ENCODE peak calls at places on chromosomes 1 and 21, in six cellular contexts. One of them, this sample, is unnamed. For H3K36me3 and H3K27me3, the result is how much of the 10 kb centered on the place peaks cover.

GRCh38 chr1:64499966-64500365 is 30.0 kb downstream of the CACHD1 start:
- DNase-seq in GM12878: no peak
- DNase-seq in fibroblast of lung: no peak
- DNase-seq in Peyer's patch: no peak
- DNase-seq in tibial artery: no peak
- DNase-seq in lower lobe of right lung: no peak
- DNase-seq in this sample: no peak

GRCh38 chr1:43766818-43767525 is 59.6 kb downstream of the ST3GAL3 start:
- DNase-seq in GM12878: peak
- DNase-seq in fibroblast of lung: no peak
- DNase-seq in Peyer's patch: no peak
- DNase-seq in tibial artery: no peak
- DNase-seq in lower lobe of right lung: no peak
- DNase-seq in this sample: no peak

GRCh38 chr1:234975122-234975940 is 153.3 kb downstream of the TOMM20 start:
- DNase-seq in GM12878: no peak
- DNase-seq in fibroblast of lung: peak
- DNase-seq in Peyer's patch: no peak
- DNase-seq in tibial artery: no peak
- DNase-seq in lower lobe of right lung: no peak
- DNase-seq in this sample: no peak

GRCh38 chr21:42298237-42298636 is 17.0 kb downstream of the TFF3 start:
- DNase-seq in GM12878: no peak
- DNase-seq in fibroblast of lung: no peak
- DNase-seq in Peyer's patch: no peak
- DNase-seq in tibial artery: no peak
- DNase-seq in lower lobe of right lung: no peak
- DNase-seq in this sample: no peak

GRCh38 chr1:209648931-209649776 is 3.1 kb downstream of the LAMB3 start:
- DNase-seq in GM12878: no peak
- DNase-seq in fibroblast of lung: peak
- DNase-seq in Peyer's patch: no peak
- DNase-seq in tibial artery: no peak
- DNase-seq in lower lobe of right lung: no peak
- DNase-seq in this sample: no peak

GRCh38 chr1:204714861-204715511 is 29.4 kb upstream of the LRRN2 start:
- DNase-seq in GM12878: peak
- DNase-seq in fibroblast of lung: no peak
- DNase-seq in Peyer's patch: no peak
- DNase-seq in tibial artery: no peak
- DNase-seq in lower lobe of right lung: no peak
- DNase-seq in this sample: peak

GRCh38 chr1:62687421-62687902 is 724 bp downstream of the DOCK7 start:
- DNase-seq in GM12878: no peak
- DNase-seq in fibroblast of lung: peak
- DNase-seq in Peyer's patch: no peak
- DNase-seq in tibial artery: no peak
- DNase-seq in lower lobe of right lung: no peak
- DNase-seq in this sample: peak

GRCh38 chr1:200890818-200891773 is 3.6 kb upstream of the INAVA start:
- DNase-seq in GM12878: no peak
- DNase-seq in fibroblast of lung: peak
- DNase-seq in Peyer's patch: peak
- DNase-seq in tibial artery: no peak
- DNase-seq in lower lobe of right lung: no peak
- DNase-seq in this sample: peak

GRCh38 chr1:237133921-237134320 is 91.9 kb downstream of the RYR2 start:
- DNase-seq in GM12878: no peak
- DNase-seq in fibroblast of lung: no peak
- DNase-seq in Peyer's patch: no peak
- DNase-seq in tibial artery: no peak
- DNase-seq in lower lobe of right lung: no peak
- DNase-seq in this sample: no peak

GRCh38 chr1:157363660-157364140 is 188.6 kb downstream of the FCRL5 start:
- DNase-seq in GM12878: peak
- DNase-seq in fibroblast of lung: peak
- DNase-seq in Peyer's patch: no peak
- DNase-seq in tibial artery: no peak
- DNase-seq in lower lobe of right lung: no peak
- DNase-seq in this sample: peak

GRCh38 chr21:27569091-27569490 is 602.2 kb upstream of the ADAMTS5 start:
- DNase-seq in GM12878: no peak
- DNase-seq in fibroblast of lung: peak
- DNase-seq in Peyer's patch: no peak
- DNase-seq in tibial artery: no peak
- DNase-seq in lower lobe of right lung: no peak
- DNase-seq in this sample: no peak

GRCh38 chr1:175720023-175720422 is 23.4 kb downstream of the TNR start:
- DNase-seq in GM12878: no peak
- DNase-seq in fibroblast of lung: no peak
- DNase-seq in Peyer's patch: no peak
- DNase-seq in tibial artery: no peak
- DNase-seq in lower lobe of right lung: no peak
- DNase-seq in this sample: no peak

GRCh38 chr1:110171134-110171733 is 20.9 kb downstream of the SLC6A17 start:
- DNase-seq in GM12878: no peak
- DNase-seq in fibroblast of lung: no peak
- DNase-seq in Peyer's patch: no peak
- DNase-seq in tibial artery: no peak
- DNase-seq in lower lobe of right lung: no peak
- DNase-seq in this sample: no peak

GRCh38 chr1:246214708-246215504 is 292.2 kb downstream of the SMYD3 start:
- DNase-seq in GM12878: peak
- DNase-seq in fibroblast of lung: peak
- DNase-seq in Peyer's patch: no peak
- DNase-seq in tibial artery: no peak
- DNase-seq in lower lobe of right lung: no peak
- DNase-seq in this sample: no peak

GRCh38 chr21:28617300-28617699 is 375.4 kb downstream of the LTN1 start:
- DNase-seq in GM12878: no peak
- DNase-seq in fibroblast of lung: no peak
- DNase-seq in Peyer's patch: no peak
- DNase-seq in tibial artery: no peak
- DNase-seq in lower lobe of right lung: no peak
- DNase-seq in this sample: no peak

GRCh38 chr1:2547210-2548067 is 8.7 kb upstream of the TNFRSF14 start:
- DNase-seq in GM12878: no peak
- DNase-seq in fibroblast of lung: no peak
- DNase-seq in Peyer's patch: peak
- DNase-seq in tibial artery: no peak
- DNase-seq in lower lobe of right lung: peak
- DNase-seq in this sample: peak

GRCh38 chr1:214808845-214809460 is 206.0 kb downstream of the CENPF start:
- DNase-seq in GM12878: no peak
- DNase-seq in fibroblast of lung: peak
- DNase-seq in Peyer's patch: no peak
- DNase-seq in tibial artery: no peak
- DNase-seq in lower lobe of right lung: no peak
- DNase-seq in this sample: no peak

GRCh38 chr1:161487483-161487827 is 17.8 kb upstream of the FCGR2A start:
- DNase-seq in GM12878: no peak
- DNase-seq in fibroblast of lung: peak
- DNase-seq in Peyer's patch: no peak
- DNase-seq in tibial artery: no peak
- DNase-seq in lower lobe of right lung: no peak
- DNase-seq in this sample: no peak

GRCh38 chr1:96144636-96145035 is 576.9 kb upstream of the PTBP2 start:
- DNase-seq in GM12878: no peak
- DNase-seq in fibroblast of lung: no peak
- DNase-seq in Peyer's patch: no peak
- DNase-seq in tibial artery: no peak
- DNase-seq in lower lobe of right lung: no peak
- DNase-seq in this sample: no peak

GRCh38 chr1:17212487-17213121 is 7.7 kb downstream of the PADI1 start:
- DNase-seq in GM12878: no peak
- DNase-seq in fibroblast of lung: peak
- DNase-seq in Peyer's patch: no peak
- DNase-seq in tibial artery: no peak
- DNase-seq in lower lobe of right lung: peak
- DNase-seq in this sample: no peak

GRCh38 chr1:17434016-17434415 is 5.5 kb downstream of the RCC2 start:
- DNase-seq in GM12878: no peak
- DNase-seq in fibroblast of lung: no peak
- DNase-seq in Peyer's patch: no peak
- DNase-seq in tibial artery: no peak
- DNase-seq in lower lobe of right lung: no peak
- DNase-seq in this sample: no peak

DNA sequence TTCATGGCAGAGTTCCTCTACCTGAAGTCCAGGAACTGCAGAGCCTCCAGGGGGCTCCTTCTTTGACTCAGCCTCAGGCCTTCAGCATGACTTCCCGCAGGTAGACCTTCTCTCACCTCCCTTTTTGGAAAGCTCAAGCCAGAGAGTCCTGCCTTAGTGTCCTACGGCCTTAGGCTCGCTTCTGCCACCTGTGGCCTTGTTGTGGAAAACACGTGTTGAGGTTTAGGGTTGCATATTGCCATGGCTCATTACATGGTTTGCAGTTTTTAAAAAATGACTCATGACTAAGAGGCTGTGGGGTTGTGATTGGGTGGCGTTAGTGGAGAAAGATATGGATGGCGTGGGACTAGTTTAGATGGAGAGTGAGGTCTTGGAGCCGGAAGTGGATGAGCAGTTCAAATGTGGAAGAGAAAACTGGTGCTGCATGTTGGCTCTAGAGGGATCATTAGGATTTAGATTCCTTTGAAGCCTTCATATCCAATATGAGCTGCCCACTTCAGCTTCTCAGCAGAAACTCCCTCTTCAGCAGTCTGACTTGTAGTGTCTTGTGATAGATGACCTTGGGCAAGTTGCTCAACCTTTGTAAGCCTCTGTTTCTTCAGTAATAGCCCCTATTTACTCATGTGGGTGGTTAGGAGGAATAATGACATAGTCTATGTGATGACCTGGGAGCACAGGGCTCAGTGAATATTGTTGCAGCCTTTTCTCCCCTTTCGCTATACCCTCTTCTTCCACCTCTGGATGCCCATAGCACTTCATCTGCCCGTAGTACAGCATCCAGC is 6.5 kb upstream of the FGGY start:
- DNase-seq in GM12878: no peak
- DNase-seq in fibroblast of lung: peak
- DNase-seq in Peyer's patch: no peak
- DNase-seq in tibial artery: no peak
- DNase-seq in lower lobe of right lung: peak
- DNase-seq in this sample: no peak
- TF ChIP-seq CTCF in GM12878: peak
- TF ChIP-seq CTCF in fibroblast of lung: peak
- TF ChIP-seq CTCF in Peyer's patch: peak
- TF ChIP-seq CTCF in tibial artery: peak
- TF ChIP-seq CTCF in lower lobe of right lung: peak
- TF ChIP-seq CTCF in this sample: peak

GRCh38 chr1:27302612-27303011 is 19.4 kb upstream of the TMEM222 start:
- DNase-seq in GM12878: no peak
- DNase-seq in fibroblast of lung: no peak
- DNase-seq in Peyer's patch: no peak
- DNase-seq in tibial artery: no peak
- DNase-seq in lower lobe of right lung: no peak
- DNase-seq in this sample: no peak
- H3K36me3 ChIP-seq in GM12878: under half
- H3K36me3 ChIP-seq in fibroblast of lung: under half
- H3K36me3 ChIP-seq in Peyer's patch: under half
- H3K36me3 ChIP-seq in tibial artery: half or more
- H3K36me3 ChIP-seq in lower lobe of right lung: half or more
- H3K36me3 ChIP-seq in this sample: under half

GRCh38 chr1:22670352-22670964 is 17.4 kb downstream of the C1QB start:
- DNase-seq in GM12878: no peak
- DNase-seq in fibroblast of lung: no peak
- DNase-seq in Peyer's patch: no peak
- DNase-seq in tibial artery: no peak
- DNase-seq in lower lobe of right lung: no peak
- DNase-seq in this sample: no peak

GRCh38 chr1:22674410-22674749 is 21.3 kb downstream of the C1QB start:
- DNase-seq in GM12878: no peak
- DNase-seq in fibroblast of lung: no peak
- DNase-seq in Peyer's patch: no peak
- DNase-seq in tibial artery: no peak
- DNase-seq in lower lobe of right lung: no peak
- DNase-seq in this sample: no peak

GRCh38 chr1:22676916-22677601 is 24.0 kb downstream of the C1QB start:
- DNase-seq in GM12878: no peak
- DNase-seq in fibroblast of lung: no peak
- DNase-seq in Peyer's patch: no peak
- DNase-seq in tibial artery: no peak
- DNase-seq in lower lobe of right lung: no peak
- DNase-seq in this sample: no peak

GRCh38 chr1:22671999-22672398 is 19.0 kb downstream of the C1QB start:
- DNase-seq in GM12878: no peak
- DNase-seq in fibroblast of lung: no peak
- DNase-seq in Peyer's patch: no peak
- DNase-seq in tibial artery: no peak
- DNase-seq in lower lobe of right lung: no peak
- DNase-seq in this sample: no peak

GRCh38 chr1:22673486-22674409 is 20.7 kb downstream of the C1QB start:
- DNase-seq in GM12878: no peak
- DNase-seq in fibroblast of lung: peak
- DNase-seq in Peyer's patch: peak
- DNase-seq in tibial artery: no peak
- DNase-seq in lower lobe of right lung: no peak
- DNase-seq in this sample: no peak
- H3K27me3 ChIP-seq in GM12878: under half
- H3K27me3 ChIP-seq in fibroblast of lung: under half
- H3K27me3 ChIP-seq in Peyer's patch: under half
- H3K27me3 ChIP-seq in tibial artery: under half
- H3K27me3 ChIP-seq in lower lobe of right lung: under half
- H3K27me3 ChIP-seq in this sample: under half

GRCh38 chr1:85601930-85602329 is 21.4 kb downstream of the CCN1 start:
- DNase-seq in GM12878: no peak
- DNase-seq in fibroblast of lung: no peak
- DNase-seq in Peyer's patch: no peak
- DNase-seq in tibial artery: no peak
- DNase-seq in lower lobe of right lung: no peak
- DNase-seq in this sample: no peak

GRCh38 chr1:85599638-85600037 is 19.1 kb downstream of the CCN1 start:
- DNase-seq in GM12878: no peak
- DNase-seq in fibroblast of lung: no peak
- DNase-seq in Peyer's patch: no peak
- DNase-seq in tibial artery: no peak
- DNase-seq in lower lobe of right lung: no peak
- DNase-seq in this sample: no peak

GRCh38 chr1:85604598-85604997 is 24.0 kb downstream of the CCN1 start:
- DNase-seq in GM12878: no peak
- DNase-seq in fibroblast of lung: no peak
- DNase-seq in Peyer's patch: no peak
- DNase-seq in tibial artery: no peak
- DNase-seq in lower lobe of right lung: no peak
- DNase-seq in this sample: no peak

GRCh38 chr1:85603086-85603485 is 22.5 kb downstream of the CCN1 start:
- DNase-seq in GM12878: no peak
- DNase-seq in fibroblast of lung: no peak
- DNase-seq in Peyer's patch: no peak
- DNase-seq in tibial artery: no peak
- DNase-seq in lower lobe of right lung: no peak
- DNase-seq in this sample: no peak

DNA sequence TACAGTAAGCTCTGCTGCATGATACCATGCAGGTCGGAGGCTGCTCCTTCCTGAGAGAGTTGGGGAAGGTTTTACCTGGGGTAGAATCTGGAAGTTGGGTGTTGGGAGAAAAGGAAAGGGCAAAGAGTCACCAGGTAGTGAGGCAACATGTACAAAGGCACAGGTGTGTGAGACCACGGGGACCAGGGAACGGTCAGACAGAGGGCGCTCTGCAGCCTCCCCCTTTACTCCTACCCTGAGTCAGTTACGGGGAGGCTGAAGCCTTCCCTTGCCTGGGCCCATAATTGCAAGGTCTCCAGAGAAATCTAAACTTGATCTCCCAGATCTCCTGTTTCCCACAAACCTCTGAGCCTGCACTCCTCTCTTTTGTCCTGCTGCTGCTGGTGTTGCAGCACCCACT is 22.0 kb downstream of the CCN1 start:
- DNase-seq in GM12878: no peak
- DNase-seq in fibroblast of lung: no peak
- DNase-seq in Peyer's patch: no peak
- DNase-seq in tibial artery: no peak
- DNase-seq in lower lobe of right lung: no peak
- DNase-seq in this sample: no peak
- TF ChIP-seq CTCF in GM12878: no peak
- TF ChIP-seq CTCF in fibroblast of lung: no peak
- TF ChIP-seq CTCF in Peyer's patch: no peak
- TF ChIP-seq CTCF in tibial artery: no peak
- TF ChIP-seq CTCF in lower lobe of right lung: no peak
- TF ChIP-seq CTCF in this sample: no peak